ENCODE peak calls at places on chromosomes 2 and 18, in nine cellular contexts. C, I, Q, O, U, T, E, Z and G are unnamed samples.

GRCh38 chr18:616380-616995 is 19.7 kb downstream of the CLUL1 start:
- DNase-seq in U (no peak), I (no peak), Q (no peak), Z (no peak), E (no peak), T (no peak), C (no peak), O (no peak), G (no peak)

GRCh38 chr18:55588876-55589595 is 1.0 kb upstream of the TCF4 start:
- DNase-seq in E (no peak), C (no peak), Q (no peak), T (no peak), U (no peak), Z (no peak), O (no peak), I (no peak), G (no peak)

GRCh38 chr2:54558188-54558975 is 102.3 kb downstream of the SPTBN1 start:
- DNase-seq in E (peak; percentile 53), Z (peak; percentile 73), Q (peak; percentile 70), O (no peak), U (peak; percentile 70), C (no peak), I (peak; percentile 78), T (peak; percentile 85), G (peak; percentile 68)

GRCh38 chr2:183807870-183808269 is 683.6 kb downstream of the NUP35 start:
- DNase-seq in I (no peak), O (no peak), C (no peak), U (no peak), E (no peak), T (no peak), Z (no peak), Q (no peak), G (no peak)

GRCh38 chr18:5152335-5153020 is 44.6 kb downstream of the AKAIN1 start:
- DNase-seq in Q (no peak), O (no peak), T (no peak), U (no peak), I (no peak), Z (no peak), C (no peak), E (no peak), G (no peak)

GRCh38 chr2:19697131-19697530 is 204.7 kb downstream of the TTC32 start:
- DNase-seq in Z (no peak), U (no peak), E (no peak), I (no peak), C (no peak), T (no peak), Q (no peak), O (no peak), G (no peak)

GRCh38 chr2:2014251-2014761 is 270.0 kb upstream of the PXDN start:
- DNase-seq in T (no peak), Z (no peak), I (no peak), O (no peak), Q (peak; percentile 81), C (peak; percentile 25), E (peak; percentile 44), U (peak; percentile 55), G (peak; percentile 99)

GRCh38 chr2:63192169-63192888 is 141.7 kb downstream of the OTX1 start:
- DNase-seq in I (no peak), Q (no peak), T (no peak), C (no peak), O (no peak), U (no peak), E (no peak), Z (no peak), G (no peak)

GRCh38 chr2:68278169-68278568 is 25.8 kb upstream of the PPP3R1 start:
- DNase-seq in Z (no peak), C (no peak), E (no peak), I (no peak), T (no peak), Q (no peak), U (no peak), O (no peak), G (no peak)

GRCh38 chr2:196205891-196206408 is 34.6 kb upstream of the STK17B start:
- DNase-seq in I (no peak), Z (no peak), Q (no peak), E (no peak), O (no peak), U (peak; percentile 23), T (no peak), C (no peak), G (peak; percentile 4)

GRCh38 chr18:10070581-10071000 is 156.8 kb downstream of the VAPA start:
- DNase-seq in Q (no peak), I (no peak), Z (no peak), E (no peak), U (no peak), O (no peak), C (no peak), T (no peak), G (no peak)

GRCh38 chr2:217325810-217326209 is 465.9 kb upstream of the TNP1 start:
- DNase-seq in E (no peak), O (no peak), U (no peak), Q (no peak), I (no peak), C (no peak), T (no peak), Z (no peak), G (no peak)

GRCh38 chr2:97728091-97728596 is 14.8 kb downstream of the ZAP70 start:
- DNase-seq in Z (no peak), E (peak; percentile 57), Q (no peak), I (no peak), U (peak; percentile 77), C (no peak), T (peak; percentile 41), O (no peak), G (peak; percentile 96)

GRCh38 chr2:226310081-226310625 is 489.5 kb downstream of the IRS1 start:
- DNase-seq in Z (no peak), O (no peak), C (no peak), U (no peak), T (no peak), Q (no peak), I (no peak), E (no peak), G (no peak)

GRCh38 chr2:225637199-225637598 is 237.7 kb downstream of the NYAP2 start:
- DNase-seq in E (no peak), Q (no peak), C (no peak), I (peak; percentile 14), Z (no peak), T (no peak), U (no peak), O (no peak), G (peak; percentile 8)

GRCh38 chr18:55114856-55115255 is 155.6 kb upstream of the CCDC68 start:
- DNase-seq in C (no peak), Z (no peak), T (no peak), U (no peak), Q (no peak), I (no peak), E (no peak), O (no peak), G (no peak)

GRCh38 chr2:128233790-128234395 is 84.8 kb downstream of the HS6ST1 start:
- DNase-seq in U (no peak), T (no peak), O (peak; percentile 58), I (no peak), E (no peak), Z (no peak), Q (no peak), C (no peak), G (no peak)

GRCh38 chr2:10285578-10286198 is 17.0 kb upstream of the HPCAL1 start:
- DNase-seq in Z (no peak), U (peak; percentile 89), C (peak; percentile 71), I (peak; percentile 87), Q (peak; percentile 97), T (peak; percentile 92), O (no peak), E (peak; percentile 78), G (peak; percentile 97)

GRCh38 chr2:187451510-187451909 is 3.5 kb upstream of the CALCRL start:
- DNase-seq in Z (no peak), Q (no peak), I (no peak), O (no peak), C (no peak), E (no peak), U (no peak), T (no peak), G (no peak)

GRCh38 chr2:70835643-70836042 is at the start of gene CD207:
- DNase-seq in Q (no peak), Z (no peak), C (no peak), O (peak; percentile 62), E (no peak), U (no peak), T (no peak), I (no peak), G (no peak)

GRCh38 chr2:144950874-144951560 is 431.1 kb upstream of the ZEB2 start:
- DNase-seq in T (no peak), U (no peak), C (no peak), Z (no peak), Q (no peak), O (no peak), E (no peak), I (no peak), G (peak; percentile 53)

GRCh38 chr2:7992612-7993596 is 689.0 kb upstream of the ID2 start:
- DNase-seq in Z (no peak), Q (no peak), O (no peak), C (no peak), I (no peak), T (no peak), E (no peak), U (no peak), G (no peak)

GRCh38 chr2:194602750-194603149 is 1054.3 kb upstream of the SLC39A10 start:
- DNase-seq in E (no peak), O (no peak), U (no peak), I (no peak), T (no peak), Z (no peak), C (no peak), Q (no peak), G (no peak)

GRCh38 chr2:149160701-149161217 is 122.3 kb downstream of the LYPD6B start:
- DNase-seq in T (no peak), U (no peak), I (no peak), Q (no peak), Z (peak; percentile 17), E (no peak), O (no peak), C (no peak), G (no peak)
- H3K4me3 ChIP-seq in T (no peak overlapping the region), U (no peak overlapping the region), I (no peak overlapping the region), Q (no peak overlapping the region), Z (no peak overlapping the region), E (no peak overlapping the region), O (no peak overlapping the region), C (no peak overlapping the region), G (no peak overlapping the region)

GRCh38 chr2:86172610-86173009 is 22.7 kb downstream of the IMMT start:
- DNase-seq in Z (no peak), E (no peak), C (no peak), I (no peak), T (no peak), Q (no peak), U (no peak), O (no peak), G (no peak)
- H3K36me3 ChIP-seq in Z (no peaks in the 10 kb centered on the region), E (peaks cover 63% of the 10 kb centered on the region), C (peaks cover 13% of the 10 kb centered on the region), I (no peaks in the 10 kb centered on the region), T (peaks cover 13% of the 10 kb centered on the region), Q (peaks cover 4% of the 10 kb centered on the region), U (peaks cover 63% of the 10 kb centered on the region), O (no peaks in the 10 kb centered on the region), G (peaks cover 64% of the 10 kb centered on the region)

GRCh38 chr2:147636238-147636887 is 208.5 kb upstream of the ACVR2A start:
- DNase-seq in E (no peak), U (no peak), Q (no peak), O (no peak), I (no peak), T (no peak), C (no peak), Z (no peak), G (peak; percentile 32)
- H3K4me3 ChIP-seq in E (no peak overlapping the region), U (no peak overlapping the region), Q (no peak overlapping the region), O (no peak overlapping the region), I (no peak overlapping the region), T (no peak overlapping the region), C (no peak overlapping the region), Z (no peak overlapping the region), G (peak overlapping the region; percentile 5)

GRCh38 chr18:45852631-45853030 is 27.2 kb downstream of the SIGLEC15 start:
- DNase-seq in I (no peak), U (no peak), C (no peak), T (no peak), E (no peak), Z (no peak), Q (no peak), O (no peak), G (no peak)
- H3K36me3 ChIP-seq in I (no peaks in the 10 kb centered on the region), U (peaks cover 51% of the 10 kb centered on the region), C (peaks cover 11% of the 10 kb centered on the region), T (peaks cover 35% of the 10 kb centered on the region), E (peaks cover 74% of the 10 kb centered on the region), Z (no peaks in the 10 kb centered on the region), Q (peaks cover 4% of the 10 kb centered on the region), O (peaks cover 5% of the 10 kb centered on the region), G (peaks cover 73% of the 10 kb centered on the region)